ENCODE peak calls at places on chromosomes 2 and 18, in eight cellular contexts. G, S, T, J, E, L, X and Q are unnamed samples.

GRCh38 chr2:221431477-221431876 is 140.6 kb downstream of the EPHA4 start:
- DNase-seq in G (no peak), S (no peak), T (no peak), J (no peak), E (no peak), L (no peak), X (no peak), Q (no peak)

GRCh38 chr2:6452702-6453481 is 412.8 kb downstream of the CMPK2 start:
- DNase-seq in G (no peak), S (no peak), T (no peak), J (no peak), E (no peak), L (peak; percentile 2), X (no peak), Q (no peak)

GRCh38 chr2:17835511-17835910 is 19.3 kb downstream of the MSGN1 start:
- DNase-seq in G (no peak), S (no peak), T (no peak), J (no peak), E (no peak), L (peak; percentile 41), X (no peak), Q (no peak)

GRCh38 chr2:206846331-206846730 is 80.9 kb downstream of the FASTKD2 start:
- DNase-seq in G (no peak), S (no peak), T (no peak), J (no peak), E (no peak), L (no peak), X (no peak), Q (no peak)

GRCh38 chr18:13577091-13577697 is 149.2 kb downstream of the FAM210A start:
- DNase-seq in G (no peak), S (no peak), T (no peak), J (no peak), E (no peak), L (peak; percentile 41), X (peak; percentile 71), Q (no peak)

GRCh38 chr2:208311954-208312353 is 45.9 kb downstream of the PIKFYVE start:
- DNase-seq in G (no peak), S (no peak), T (no peak), J (no peak), E (no peak), L (peak; percentile 22), X (peak; percentile 5), Q (no peak)

GRCh38 chr2:8389373-8390108 is 292.3 kb upstream of the ID2 start:
- DNase-seq in G (no peak), S (no peak), T (no peak), J (no peak), E (no peak), L (peak; percentile 4), X (peak; percentile 15), Q (no peak)

GRCh38 chr2:134307334-134307733 is 53.5 kb downstream of the MGAT5 start:
- DNase-seq in G (no peak), S (no peak), T (no peak), J (no peak), E (no peak), L (no peak), X (no peak), Q (no peak)

GRCh38 chr2:68643011-68643873 is at the start of gene PROKR1:
- DNase-seq in G (peak; percentile 69), S (no peak), T (peak; percentile 49), J (peak; percentile 69), E (peak; percentile 71), L (no peak), X (peak; percentile 8), Q (peak; percentile 45)

GRCh38 chr2:16223071-16223470 is 282.7 kb downstream of the MYCN start:
- DNase-seq in G (no peak), S (no peak), T (no peak), J (no peak), E (no peak), L (no peak), X (no peak), Q (no peak)

GRCh38 chr2:54968561-54969218 is 81.6 kb downstream of the RTN4 start:
- DNase-seq in G (no peak), S (no peak), T (no peak), J (no peak), E (no peak), L (no peak), X (no peak), Q (no peak)

GRCh38 chr2:38648107-38648761 is 17.7 kb upstream of the GALM start:
- DNase-seq in G (no peak), S (no peak), T (no peak), J (no peak), E (no peak), L (no peak), X (no peak), Q (no peak)

GRCh38 chr2:152552868-152553267 is 164.4 kb downstream of the PRPF40A start:
- DNase-seq in G (no peak), S (no peak), T (no peak), J (no peak), E (no peak), L (no peak), X (no peak), Q (no peak)

GRCh38 chr18:37441821-37442220 is 123.8 kb downstream of the CELF4 start:
- DNase-seq in G (no peak), S (no peak), T (no peak), J (no peak), E (no peak), L (no peak), X (no peak), Q (no peak)

GRCh38 chr2:200403794-200404193 is 97.3 kb downstream of the SPATS2L start:
- DNase-seq in G (no peak), S (no peak), T (no peak), J (no peak), E (no peak), L (no peak), X (no peak), Q (no peak)

GRCh38 chr2:152508446-152508845 is 173.5 kb downstream of the FMNL2 start:
- DNase-seq in G (no peak), S (no peak), T (no peak), J (peak; percentile 23), E (no peak), L (peak; percentile 78), X (no peak), Q (no peak)

GRCh38 chr2:159118115-159118858 is 149.8 kb downstream of the TANC1 start:
- DNase-seq in G (peak; percentile 87), S (peak; percentile 54), T (peak; percentile 97), J (peak; percentile 92), E (peak; percentile 79), L (peak; percentile 92), X (peak; percentile 81), Q (peak; percentile 92)

GRCh38 chr2:132651115-132652099 is 18.6 kb downstream of the LYPD1 start:
- DNase-seq in G (no peak), S (no peak), T (peak; percentile 27), J (peak; percentile 54), E (no peak), L (peak; percentile 73), X (peak; percentile 66), Q (no peak)

GRCh38 chr2:37871453-37872191 is 53.5 kb upstream of the RMDN2 start:
- DNase-seq in G (no peak), S (no peak), T (no peak), J (no peak), E (no peak), L (peak; percentile 14), X (peak; percentile 94), Q (no peak)

DNA sequence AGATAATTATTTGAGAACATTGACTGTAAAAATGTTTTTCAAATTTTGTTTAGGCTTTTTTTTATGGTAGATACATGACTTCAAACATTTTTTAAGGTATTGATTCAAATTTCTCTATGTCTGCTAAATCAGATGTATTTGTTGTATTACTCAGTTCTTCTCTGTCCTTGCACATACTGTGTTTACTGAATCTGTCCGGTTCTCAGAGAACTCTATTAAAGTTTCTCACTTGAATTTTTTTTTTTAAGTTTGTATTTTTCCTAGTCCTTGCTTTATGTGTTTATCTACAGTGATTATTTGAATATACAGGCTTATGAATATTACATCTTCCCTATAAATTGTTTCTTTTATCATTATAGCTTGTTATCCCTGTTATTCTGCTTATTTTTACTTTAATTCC is 5.3 kb downstream of the SEPTIN2 start:
- DNase-seq in G (no peak), S (no peak), T (no peak), J (no peak), E (no peak), L (no peak), X (no peak), Q (no peak)
- H3K4me3 ChIP-seq in G (no peak overlapping the region), S (no peak overlapping the region), T (no peak overlapping the region), J (no peak overlapping the region), E (no peak overlapping the region), L (no peak overlapping the region), X (no peak overlapping the region), Q (no peak overlapping the region)

GRCh38 chr18:46920067-46920466 is 2.7 kb downstream of the KATNAL2 start:
- DNase-seq in G (no peak), S (no peak), T (no peak), J (no peak), E (no peak), L (no peak), X (no peak), Q (no peak)
- TF ChIP-seq CTCF in G (no peak), S (no peak), T (no peak), J (no peak), E (no peak), L (no peak), X (no peak), Q (no peak)

DNA sequence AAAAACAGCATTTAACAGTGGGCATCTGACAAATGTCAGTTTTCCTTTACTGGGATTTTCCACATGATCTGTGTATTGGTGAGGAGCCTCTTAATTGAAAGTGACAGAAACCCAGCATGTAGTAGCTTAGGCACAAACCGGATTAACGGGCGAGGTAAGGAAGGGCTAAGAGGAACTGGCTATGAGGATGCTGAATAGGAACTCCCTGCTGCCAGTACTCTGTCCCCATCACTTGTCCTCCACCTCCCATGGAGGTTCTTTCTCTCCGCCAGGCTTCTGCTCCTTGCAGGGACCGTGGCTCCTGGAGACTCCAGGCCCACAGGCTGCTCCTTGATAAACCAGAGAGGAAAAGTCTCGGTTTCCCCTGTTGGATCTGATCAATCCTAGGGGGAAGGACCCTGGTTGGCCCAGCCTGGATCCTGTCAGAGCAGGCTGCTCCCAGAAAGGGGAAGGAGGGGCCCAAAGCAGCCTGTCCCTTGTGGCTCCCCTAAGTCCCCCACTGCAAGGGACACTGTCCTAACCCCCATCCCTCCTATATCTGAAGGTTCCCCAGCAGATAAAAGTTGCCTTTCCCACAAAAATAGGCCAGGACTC is 10.3 kb downstream of the TEX44 start:
- DNase-seq in G (no peak), S (no peak), T (no peak), J (no peak), E (no peak), L (no peak), X (no peak), Q (no peak)
- H3K4me3 ChIP-seq in G (no peak overlapping the region), S (no peak overlapping the region), T (no peak overlapping the region), J (no peak overlapping the region), E (no peak overlapping the region), L (no peak overlapping the region), X (no peak overlapping the region), Q (no peak overlapping the region)

DNA sequence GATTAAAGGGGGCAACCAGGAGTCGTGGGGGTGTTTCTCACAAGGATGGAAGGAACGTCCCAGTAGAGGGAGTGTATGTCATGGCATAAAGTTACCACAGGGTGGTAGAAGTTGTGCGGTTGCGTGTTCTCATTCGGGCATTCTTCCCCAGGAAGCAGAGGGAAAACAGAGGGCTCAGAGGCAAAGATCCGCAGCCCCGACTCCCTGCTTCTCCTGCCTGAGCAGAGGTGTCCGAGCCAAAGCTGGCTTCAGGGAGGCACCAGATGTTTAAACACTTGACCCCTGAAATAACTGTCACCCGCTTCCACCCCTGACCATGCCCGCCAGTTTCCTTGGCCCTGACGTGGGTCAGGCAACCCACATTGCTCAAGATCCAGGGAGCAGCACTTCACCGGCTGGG is 83.7 kb downstream of the EN1 start:
- DNase-seq in G (no peak), S (no peak), T (no peak), J (peak; percentile 6), E (no peak), L (peak; percentile 11), X (peak; percentile 63), Q (no peak)
- TF ChIP-seq CTCF in G (no peak), S (no peak), T (no peak), J (peak; percentile 52), E (no peak), L (peak; percentile 50), X (peak; percentile 82), Q (no peak)